ENCODE peak calls at places on chromosomes 12 and 14, in four cellular contexts. A is hepatocyte, K is GM23248, J is HCT116. D is an unnamed sample.

GRCh38 chr14:102508410-102508773 is 1.2 kb downstream of the ANKRD9 start:
- DNase-seq in K (no peak), J (no peak), A (peak), D (no peak)

GRCh38 chr12:13146539-13146938 is 43.1 kb upstream of the GSG1 start:
- DNase-seq in K (no peak), A (no peak), J (no peak), D (no peak)

GRCh38 chr12:61996717-61997116 is 263.5 kb upstream of the USP15 start:
- DNase-seq in J (no peak), K (no peak), A (no peak), D (no peak)

GRCh38 chr12:39205969-39206368 is 237.0 kb downstream of the KIF21A start:
- DNase-seq in K (no peak), J (no peak), A (no peak), D (no peak)

GRCh38 chr12:107955966-107956643 is 173.0 kb upstream of the WSCD2 start:
- DNase-seq in K (peak), J (no peak), A (peak), D (no peak)

GRCh38 chr12:718756-719138 is 33.6 kb upstream of the WNK1 start:
- DNase-seq in J (no peak), K (no peak), A (no peak), D (no peak)

GRCh38 chr12:59999291-59999690 is 403.5 kb downstream of the SLC16A7 start:
- DNase-seq in K (no peak), A (no peak), J (no peak), D (no peak)

GRCh38 chr12:32505546-32505945 is 106.2 kb downstream of the FGD4 start:
- DNase-seq in A (no peak), K (no peak), J (no peak), D (no peak)

GRCh38 chr12:123427036-123427769 is 9.3 kb downstream of the RILPL2 start:
- DNase-seq in A (no peak), K (no peak), J (no peak), D (no peak)

GRCh38 chr12:22275847-22276246 is 58.7 kb downstream of the ST8SIA1 start:
- DNase-seq in K (peak), J (no peak), A (peak), D (peak)

GRCh38 chr12:131901431-131902331 is 7.3 kb downstream of the ULK1 start:
- DNase-seq in K (no peak), J (no peak), A (no peak), D (no peak)

GRCh38 chr14:103284574-103285467 is 49.2 kb upstream of the EIF5 start:
- DNase-seq in K (peak), J (no peak), A (no peak), D (no peak)

GRCh38 chr14:77003960-77004710 is 24.4 kb downstream of the IRF2BPL start:
- DNase-seq in A (peak), J (no peak), K (peak), D (peak)

GRCh38 chr12:56957229-56958052 is at the start of gene RDH16:
- DNase-seq in K (no peak), A (no peak), J (no peak), D (no peak)

GRCh38 chr12:92503029-92503931 is 199.5 kb upstream of the PLEKHG7 start:
- DNase-seq in A (peak), J (no peak), K (no peak), D (no peak)

GRCh38 chr12:57577981-57578758 is 12.8 kb upstream of the PIP4K2C start:
- DNase-seq in J (no peak), K (no peak), A (no peak), D (no peak)

GRCh38 chr14:53896773-53897172 is 59.9 kb downstream of the BMP4 start:
- DNase-seq in J (no peak), K (peak), A (peak), D (no peak)

GRCh38 chr12:89417246-89417977 is 65.1 kb upstream of the DUSP6 start:
- DNase-seq in K (peak), J (no peak), A (no peak), D (peak)

GRCh38 chr12:41514907-41515306 is 326.8 kb downstream of the PDZRN4 start:
- DNase-seq in J (peak), K (no peak), A (no peak), D (no peak)

GRCh38 chr12:99824900-99825562 is 159.7 kb downstream of the ANKS1B start:
- DNase-seq in A (no peak), K (no peak), J (no peak), D (peak)

GRCh38 chr14:100761481-100761880 is 34.8 kb downstream of the DLK1 start:
- DNase-seq in J (peak), A (no peak), K (peak), D (peak)

GRCh38 chr14:94115068-94115591 is 4.6 kb downstream of the IFI27 start:
- DNase-seq in J (no peak), A (no peak), K (peak), D (no peak)

GRCh38 chr12:57781801-57782200 is 786 bp upstream of the TSFM start:
- DNase-seq in A (no peak), J (no peak), K (no peak), D (no peak)

GRCh38 chr12:64931981-64932380 is 107.5 kb downstream of the TBC1D30 start:
- DNase-seq in A (no peak), J (no peak), K (no peak), D (no peak)

GRCh38 chr12:2902287-2902880 is 11.7 kb downstream of the TULP3 start:
- DNase-seq in J (no peak), A (peak), K (peak), D (peak)

GRCh38 chr14:74611672-74612345 is at the start of gene LTBP2:
- DNase-seq in A (peak), K (peak), J (no peak), D (no peak)
- TF ChIP-seq EZH2 in A (peak), K (no peak), J (no peak), D (no peak)

GRCh38 chr12:127233016-127233415 is 1034.0 kb upstream of the TMEM132C start:
- DNase-seq in K (no peak), J (no peak), A (no peak), D (no peak)

GRCh38 chr12:127236491-127236890 is 1030.5 kb upstream of the TMEM132C start:
- DNase-seq in K (no peak), A (no peak), J (no peak), D (no peak)

GRCh38 chr12:127230843-127231260 is 1036.1 kb upstream of the TMEM132C start:
- DNase-seq in K (peak), A (no peak), J (peak), D (peak)

GRCh38 chr12:127235771-127236170 is 1031.2 kb upstream of the TMEM132C start:
- DNase-seq in K (no peak), A (no peak), J (no peak), D (no peak)

GRCh38 chr12:127231366-127231765 is 1035.6 kb upstream of the TMEM132C start:
- DNase-seq in K (peak), A (no peak), J (no peak), D (peak)
- TF ChIP-seq EZH2 in K (no peak), A (no peak), J (no peak), D (no peak)

GRCh38 chr12:130158775-130159100 is 3.5 kb upstream of the FZD10 start:
- DNase-seq in J (no peak), A (no peak), K (no peak), D (no peak)
- TF ChIP-seq EZH2 in J (no peak), A (no peak), K (no peak), D (no peak)

GRCh38 chr12:114664661-114665320 is 19.2 kb downstream of the TBX3 start:
- DNase-seq in K (no peak), J (no peak), A (peak), D (no peak)

GRCh38 chr12:114668151-114668891 is 15.7 kb downstream of the TBX3 start:
- DNase-seq in A (peak), K (peak), J (peak), D (peak)

GRCh38 chr12:114666746-114667668 is 17.0 kb downstream of the TBX3 start:
- DNase-seq in J (no peak), K (no peak), A (peak), D (no peak)

GRCh38 chr12:114667669-114668150 is 16.3 kb downstream of the TBX3 start:
- DNase-seq in K (no peak), J (no peak), A (no peak), D (no peak)

GRCh38 chr12:114665411-114666181 is 18.4 kb downstream of the TBX3 start:
- DNase-seq in K (no peak), A (no peak), J (no peak), D (no peak)
- TF ChIP-seq EZH2 in K (no peak), A (peak), J (no peak), D (peak)

GRCh38 chr12:78261901-78262300 is 431.2 kb downstream of the NAV3 start:
- DNase-seq in A (no peak), J (no peak), K (no peak), D (no peak)
- TF ChIP-seq EZH2 in A (no peak), J (no peak), K (no peak), D (no peak)

DNA sequence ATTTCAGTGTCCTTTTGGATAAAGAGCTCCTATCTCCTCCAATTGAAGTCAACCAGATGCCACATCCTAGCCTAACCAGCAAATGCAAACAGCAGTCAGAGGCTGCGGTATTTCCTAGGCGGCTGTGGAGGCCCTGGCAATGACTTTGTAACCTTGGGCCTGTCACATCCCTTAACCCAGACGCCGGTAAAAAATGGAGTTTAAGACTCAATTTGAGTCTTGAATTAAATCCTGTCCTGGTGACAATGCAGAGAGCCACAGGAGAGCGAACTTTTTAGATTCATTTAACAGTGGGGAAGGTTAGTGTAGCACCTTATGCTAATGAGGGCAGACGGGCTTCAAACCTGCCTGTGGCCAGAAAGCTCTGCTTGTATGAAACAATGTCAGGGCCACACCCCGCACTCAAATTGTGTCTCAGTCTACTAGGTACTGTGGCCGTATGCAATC is 1.3 kb downstream of the C12orf75 start:
- DNase-seq in J (no peak), K (peak), A (peak), D (no peak)
- TF ChIP-seq EZH2 in J (no peak), K (no peak), A (no peak), D (no peak)

D was measured in astrocyte.